ENCODE peak calls at places on chromosomes 4 and X, in nine cellular contexts. N, G, F, T, H, Z, B, A and I are unnamed samples.

GRCh38 chr4:89434364-89434988 is 126.9 kb upstream of the GPRIN3 start:
- DNase-seq in N (peak), G (peak), F (no peak), T (no peak), H (no peak), Z (no peak), B (peak), A (no peak), I (no peak)

GRCh38 chr4:170446782-170447181 is 357.0 kb upstream of the AADAT start:
- DNase-seq in N (no peak), G (no peak), F (no peak), T (no peak), H (no peak), Z (no peak), B (no peak), A (no peak), I (no peak)

GRCh38 chrX:133985164-133986007 is at the start of gene GPC3:
- DNase-seq in N (peak), G (peak), F (peak), T (peak), H (no peak), Z (peak), B (peak), A (peak), I (peak)

GRCh38 chr4:55445921-55446577 is 50.3 kb downstream of the TMEM165 start:
- DNase-seq in N (peak), G (no peak), F (no peak), T (no peak), H (no peak), Z (no peak), B (peak), A (no peak), I (no peak)

GRCh38 chr4:102449751-102450352 is 51.3 kb upstream of the NFKB1 start:
- DNase-seq in N (peak), G (peak), F (peak), T (no peak), H (no peak), Z (peak), B (peak), A (peak), I (no peak)

GRCh38 chr4:106618920-106619319 is 250.3 kb upstream of the GIMD1 start:
- DNase-seq in N (no peak), G (no peak), F (no peak), T (no peak), H (no peak), Z (no peak), B (no peak), A (no peak), I (no peak)

GRCh38 chr4:92455956-92456355 is 152.2 kb downstream of the GRID2 start:
- DNase-seq in N (no peak), G (no peak), F (no peak), T (no peak), H (no peak), Z (no peak), B (no peak), A (no peak), I (no peak)

GRCh38 chr4:23805381-23805780 is 84.5 kb downstream of the PPARGC1A start:
- DNase-seq in N (peak), G (no peak), F (no peak), T (no peak), H (no peak), Z (no peak), B (no peak), A (no peak), I (no peak)

GRCh38 chr4:75289843-75290616 is 224.2 kb downstream of the RCHY1 start:
- DNase-seq in N (no peak), G (no peak), F (no peak), T (no peak), H (no peak), Z (peak), B (peak), A (peak), I (no peak)

GRCh38 chr4:73275318-73275654 is 16.7 kb upstream of the ANKRD17 start:
- DNase-seq in N (no peak), G (no peak), F (no peak), T (no peak), H (no peak), Z (no peak), B (no peak), A (no peak), I (no peak)

GRCh38 chrX:41350976-41351569 is 17.1 kb downstream of the DDX3X start:
- DNase-seq in N (peak), G (no peak), F (no peak), T (no peak), H (no peak), Z (no peak), B (no peak), A (no peak), I (no peak)

GRCh38 chr4:1012031-1012739 is 759 bp downstream of the FGFRL1 start:
- DNase-seq in N (no peak), G (no peak), F (peak), T (peak), H (no peak), Z (peak), B (peak), A (peak), I (no peak)

GRCh38 chr4:1008840-1009646 is 2.4 kb upstream of the FGFRL1 start:
- DNase-seq in N (no peak), G (no peak), F (peak), T (peak), H (peak), Z (peak), B (peak), A (peak), I (no peak)

GRCh38 chr4:1010522-1011021 is 854 bp upstream of the FGFRL1 start:
- DNase-seq in N (peak), G (no peak), F (peak), T (peak), H (peak), Z (peak), B (peak), A (peak), I (peak)

GRCh38 chr4:1011022-1011694 is at the start of gene FGFRL1:
- DNase-seq in N (peak), G (peak), F (peak), T (peak), H (peak), Z (peak), B (peak), A (peak), I (peak)

GRCh38 chr4:1009647-1010521 is 1.5 kb upstream of the FGFRL1 start:
- DNase-seq in N (peak), G (no peak), F (peak), T (peak), H (peak), Z (peak), B (peak), A (peak), I (peak)
- TF ChIP-seq CTCF in N (peak), G (peak), F (peak), T (peak), H (no peak), Z (peak), B (peak), A (no peak), I (no peak)

DNA sequence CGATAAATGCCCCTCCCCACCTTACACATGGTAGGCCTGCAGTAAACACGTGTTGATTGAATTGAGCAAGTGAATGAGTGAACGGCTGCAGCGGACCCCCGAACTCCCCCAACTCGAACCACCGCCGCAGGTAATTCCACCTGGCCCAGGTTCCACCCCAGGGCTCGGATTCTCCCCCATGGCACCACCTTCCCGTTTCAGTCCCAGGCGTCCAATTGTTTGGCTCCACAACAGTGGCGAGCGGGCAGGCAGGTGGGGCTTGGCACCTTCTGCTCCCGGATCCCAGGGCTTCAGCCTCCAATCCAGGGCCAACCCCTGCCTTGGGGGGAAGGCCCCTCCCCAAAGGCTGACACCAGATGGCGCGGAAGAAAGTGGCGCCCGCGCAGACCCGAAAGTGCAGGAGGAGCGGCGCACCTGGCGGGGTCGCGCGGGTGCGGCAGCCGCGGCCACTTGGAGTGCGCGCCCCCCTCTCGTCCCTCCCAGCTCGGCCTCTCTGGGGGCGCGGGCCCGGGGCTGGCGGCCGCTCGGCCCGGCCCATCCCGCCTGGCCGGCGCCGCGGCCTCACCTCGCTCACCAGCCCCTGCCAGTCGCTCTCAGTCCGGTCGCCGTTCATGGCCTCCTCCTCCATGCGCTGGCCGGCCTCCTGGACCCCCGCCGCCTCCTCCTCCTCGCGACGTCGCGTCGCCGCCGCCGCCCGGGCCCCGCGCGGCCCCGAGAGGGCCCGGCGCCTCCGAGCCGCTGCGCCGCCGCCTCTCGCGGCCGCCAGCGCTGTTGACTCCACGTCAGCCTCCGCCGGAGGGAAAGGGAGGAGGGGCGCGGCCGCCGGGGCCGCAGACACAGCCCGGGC is at the start of gene CCDC149:
- DNase-seq in N (peak), G (peak), F (no peak), T (peak), H (peak), Z (peak), B (peak), A (peak), I (peak)
- TF ChIP-seq CTCF in N (no peak), G (peak), F (no peak), T (peak), H (no peak), Z (no peak), B (peak), A (no peak), I (no peak)

GRCh38 chr4:101187837-101188236 is 159.5 kb downstream of the PPP3CA start:
- DNase-seq in N (no peak), G (no peak), F (no peak), T (no peak), H (no peak), Z (no peak), B (no peak), A (no peak), I (no peak)
- TF ChIP-seq CTCF in N (no peak), G (peak), F (no peak), T (peak), H (no peak), Z (no peak), B (peak), A (no peak), I (no peak)

GRCh38 chr4:118268780-118269179 is 84.0 kb downstream of the PRSS12 start:
- DNase-seq in N (no peak), G (no peak), F (no peak), T (no peak), H (no peak), Z (no peak), B (no peak), A (no peak), I (no peak)

GRCh38 chr4:118271788-118272187 is 81.0 kb downstream of the PRSS12 start:
- DNase-seq in N (no peak), G (no peak), F (no peak), T (no peak), H (no peak), Z (no peak), B (no peak), A (no peak), I (no peak)

GRCh38 chr4:118273642-118274041 is 79.2 kb downstream of the PRSS12 start:
- DNase-seq in N (no peak), G (no peak), F (no peak), T (no peak), H (no peak), Z (no peak), B (no peak), A (no peak), I (no peak)

GRCh38 chr4:118265312-118266144 is 87.3 kb downstream of the PRSS12 start:
- DNase-seq in N (no peak), G (no peak), F (no peak), T (no peak), H (peak), Z (peak), B (peak), A (peak), I (no peak)

DNA sequence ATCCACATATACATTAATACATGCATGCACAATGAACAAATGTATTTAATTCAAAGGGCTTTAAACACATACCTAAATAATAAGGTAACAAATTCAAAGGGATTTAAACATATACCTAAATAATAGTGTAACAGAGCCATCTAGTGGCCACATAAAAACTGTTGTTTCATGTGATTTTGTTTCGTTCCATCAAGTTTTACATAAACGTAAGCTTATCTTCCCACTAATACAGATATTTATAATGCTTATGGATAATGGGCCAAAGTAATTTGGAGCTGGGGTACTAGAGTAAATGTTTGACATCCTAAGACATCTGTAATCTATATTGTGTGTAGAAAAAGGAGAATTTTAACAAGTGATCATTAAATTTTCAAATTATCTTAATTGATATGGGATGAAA is 82.3 kb downstream of the PRSS12 start:
- DNase-seq in N (peak), G (peak), F (no peak), T (no peak), H (no peak), Z (no peak), B (peak), A (no peak), I (no peak)
- TF ChIP-seq CTCF in N (peak), G (peak), F (peak), T (peak), H (peak), Z (peak), B (peak), A (peak), I (peak)

DNA sequence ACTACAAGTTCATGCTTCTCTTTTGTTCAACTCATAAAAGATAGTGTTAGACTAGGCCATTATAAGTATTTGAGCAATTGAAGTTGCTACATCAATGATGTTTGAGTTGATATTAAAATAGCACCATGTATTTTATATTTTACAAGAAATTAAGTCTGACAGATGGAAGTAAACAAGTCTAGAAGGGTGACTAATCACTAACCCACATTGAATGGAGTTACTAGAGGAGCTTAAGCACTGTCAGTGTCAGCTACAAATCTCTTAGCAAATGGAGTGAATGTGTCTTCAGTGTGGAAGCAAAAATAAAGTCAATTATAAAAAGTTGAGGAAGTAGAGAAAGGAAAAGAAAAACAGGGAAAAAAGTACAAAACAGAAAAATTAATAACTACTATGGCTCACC is 592.5 kb downstream of the PCDH18 start:
- DNase-seq in N (no peak), G (no peak), F (no peak), T (no peak), H (no peak), Z (no peak), B (no peak), A (no peak), I (no peak)
- TF ChIP-seq CTCF in N (no peak), G (no peak), F (no peak), T (no peak), H (no peak), Z (no peak), B (no peak), A (no peak), I (no peak)

GRCh38 chrX:6826856-6827255 is 291.9 kb upstream of the VCX3A start:
- DNase-seq in N (no peak), G (no peak), F (no peak), T (no peak), H (no peak), Z (no peak), B (no peak), A (no peak), I (no peak)

GRCh38 chrX:6821730-6822129 is 286.8 kb upstream of the VCX3A start:
- DNase-seq in N (no peak), G (no peak), F (no peak), T (no peak), H (no peak), Z (no peak), B (no peak), A (no peak), I (no peak)
- TF ChIP-seq CTCF in N (no peak), G (no peak), F (no peak), T (no peak), H (no peak), Z (no peak), B (no peak), A (no peak), I (no peak)

GRCh38 chrX:56503941-56504673 is 59.3 kb upstream of the UBQLN2 start:
- DNase-seq in N (no peak), G (no peak), F (no peak), T (no peak), H (no peak), Z (no peak), B (peak), A (no peak), I (no peak)
- TF ChIP-seq CTCF in N (no peak), G (no peak), F (no peak), T (no peak), H (no peak), Z (no peak), B (peak), A (no peak), I (no peak)